ENCODE peak calls at places on chromosomes 11 and 22, in six cellular contexts. One of them, this sample, is unnamed. For H3K36me3, the result is how much of the 10 kb centered on the place peaks cover.

GRCh38 chr22:28019360-28019759 is 100.3 kb upstream of the PITPNB start:
- DNase-seq in brain microvascular endothelial cell: no peak
- DNase-seq in endothelial cell of umbilical vein: no peak
- DNase-seq in CD8-positive, alpha-beta T cell: no peak
- DNase-seq in CD8-positive, alpha-beta memory T cell: no peak
- DNase-seq in HCT116: no peak
- DNase-seq in this sample: no peak

GRCh38 chr11:96257972-96258951 is 84.7 kb downstream of the MAML2 start:
- DNase-seq in CD8-positive, alpha-beta T cell: peak
- DNase-seq in endothelial cell of umbilical vein: no peak
- DNase-seq in HCT116: no peak
- DNase-seq in CD8-positive, alpha-beta memory T cell: peak
- DNase-seq in brain microvascular endothelial cell: no peak
- DNase-seq in this sample: peak

GRCh38 chr11:46659908-46660307 is 40.5 kb downstream of the ARHGAP1 start:
- DNase-seq in CD8-positive, alpha-beta memory T cell: no peak
- DNase-seq in brain microvascular endothelial cell: peak
- DNase-seq in CD8-positive, alpha-beta T cell: no peak
- DNase-seq in endothelial cell of umbilical vein: no peak
- DNase-seq in HCT116: no peak
- DNase-seq in this sample: peak

GRCh38 chr11:82864268-82864667 is 36.0 kb downstream of the PRCP start:
- DNase-seq in CD8-positive, alpha-beta T cell: no peak
- DNase-seq in endothelial cell of umbilical vein: peak
- DNase-seq in CD8-positive, alpha-beta memory T cell: no peak
- DNase-seq in HCT116: peak
- DNase-seq in brain microvascular endothelial cell: peak
- DNase-seq in this sample: peak

GRCh38 chr11:61999141-61999975 is 31.9 kb upstream of the FTH1 start:
- DNase-seq in endothelial cell of umbilical vein: no peak
- DNase-seq in CD8-positive, alpha-beta T cell: no peak
- DNase-seq in HCT116: no peak
- DNase-seq in CD8-positive, alpha-beta memory T cell: no peak
- DNase-seq in brain microvascular endothelial cell: no peak
- DNase-seq in this sample: peak

GRCh38 chr11:107666911-107667568 is 44.8 kb downstream of the SLN start:
- DNase-seq in HCT116: no peak
- DNase-seq in CD8-positive, alpha-beta memory T cell: no peak
- DNase-seq in endothelial cell of umbilical vein: no peak
- DNase-seq in CD8-positive, alpha-beta T cell: no peak
- DNase-seq in brain microvascular endothelial cell: no peak
- DNase-seq in this sample: no peak

GRCh38 chr11:60658409-60658808 is 41.0 kb upstream of the MS4A8 start:
- DNase-seq in CD8-positive, alpha-beta T cell: no peak
- DNase-seq in HCT116: no peak
- DNase-seq in endothelial cell of umbilical vein: no peak
- DNase-seq in CD8-positive, alpha-beta memory T cell: no peak
- DNase-seq in brain microvascular endothelial cell: no peak
- DNase-seq in this sample: no peak

GRCh38 chr11:43835104-43835503 is 45.5 kb upstream of the ALKBH3 start:
- DNase-seq in brain microvascular endothelial cell: peak
- DNase-seq in CD8-positive, alpha-beta memory T cell: no peak
- DNase-seq in HCT116: no peak
- DNase-seq in endothelial cell of umbilical vein: no peak
- DNase-seq in CD8-positive, alpha-beta T cell: no peak
- DNase-seq in this sample: peak

GRCh38 chr11:26418391-26418790 is 86.5 kb downstream of the ANO3 start:
- DNase-seq in brain microvascular endothelial cell: no peak
- DNase-seq in CD8-positive, alpha-beta memory T cell: no peak
- DNase-seq in CD8-positive, alpha-beta T cell: no peak
- DNase-seq in endothelial cell of umbilical vein: no peak
- DNase-seq in HCT116: no peak
- DNase-seq in this sample: no peak

GRCh38 chr11:113690619-113691569 is 15.2 kb downstream of the TMPRSS5 start:
- DNase-seq in endothelial cell of umbilical vein: no peak
- DNase-seq in CD8-positive, alpha-beta T cell: no peak
- DNase-seq in HCT116: peak
- DNase-seq in brain microvascular endothelial cell: peak
- DNase-seq in CD8-positive, alpha-beta memory T cell: no peak
- DNase-seq in this sample: peak

GRCh38 chr11:105632316-105632715 is 22.4 kb downstream of the GRIA4 start:
- DNase-seq in endothelial cell of umbilical vein: no peak
- DNase-seq in HCT116: no peak
- DNase-seq in CD8-positive, alpha-beta memory T cell: no peak
- DNase-seq in brain microvascular endothelial cell: no peak
- DNase-seq in CD8-positive, alpha-beta T cell: no peak
- DNase-seq in this sample: no peak

GRCh38 chr11:116454020-116454645 is 318.7 kb downstream of the BUD13 start:
- DNase-seq in endothelial cell of umbilical vein: peak
- DNase-seq in CD8-positive, alpha-beta memory T cell: no peak
- DNase-seq in HCT116: no peak
- DNase-seq in brain microvascular endothelial cell: peak
- DNase-seq in CD8-positive, alpha-beta T cell: no peak
- DNase-seq in this sample: peak

GRCh38 chr11:127866109-127866508 is 721.2 kb downstream of the ETS1 start:
- DNase-seq in endothelial cell of umbilical vein: no peak
- DNase-seq in CD8-positive, alpha-beta memory T cell: no peak
- DNase-seq in HCT116: no peak
- DNase-seq in CD8-positive, alpha-beta T cell: no peak
- DNase-seq in brain microvascular endothelial cell: no peak
- DNase-seq in this sample: no peak

GRCh38 chr11:23164022-23164421 is 303.7 kb upstream of the CCDC179 start:
- DNase-seq in CD8-positive, alpha-beta T cell: no peak
- DNase-seq in HCT116: no peak
- DNase-seq in CD8-positive, alpha-beta memory T cell: no peak
- DNase-seq in endothelial cell of umbilical vein: no peak
- DNase-seq in brain microvascular endothelial cell: no peak
- DNase-seq in this sample: no peak

GRCh38 chr11:2567026-2567671 is 122.3 kb downstream of the KCNQ1 start:
- DNase-seq in brain microvascular endothelial cell: no peak
- DNase-seq in CD8-positive, alpha-beta memory T cell: no peak
- DNase-seq in CD8-positive, alpha-beta T cell: no peak
- DNase-seq in HCT116: no peak
- DNase-seq in endothelial cell of umbilical vein: no peak
- DNase-seq in this sample: no peak

GRCh38 chr11:74701351-74701750 is 29.9 kb downstream of the CHRDL2 start:
- DNase-seq in endothelial cell of umbilical vein: no peak
- DNase-seq in CD8-positive, alpha-beta T cell: no peak
- DNase-seq in brain microvascular endothelial cell: no peak
- DNase-seq in HCT116: peak
- DNase-seq in CD8-positive, alpha-beta memory T cell: no peak
- DNase-seq in this sample: no peak

GRCh38 chr11:10809373-10810199 is 860 bp upstream of the EIF4G2 start:
- DNase-seq in CD8-positive, alpha-beta memory T cell: peak
- DNase-seq in CD8-positive, alpha-beta T cell: peak
- DNase-seq in endothelial cell of umbilical vein: peak
- DNase-seq in HCT116: peak
- DNase-seq in brain microvascular endothelial cell: peak
- DNase-seq in this sample: peak

GRCh38 chr22:31451709-31452571 is 37.7 kb downstream of the EIF4ENIF1 start:
- DNase-seq in CD8-positive, alpha-beta T cell: no peak
- DNase-seq in endothelial cell of umbilical vein: peak
- DNase-seq in HCT116: peak
- DNase-seq in CD8-positive, alpha-beta memory T cell: no peak
- DNase-seq in brain microvascular endothelial cell: peak
- DNase-seq in this sample: peak

DNA sequence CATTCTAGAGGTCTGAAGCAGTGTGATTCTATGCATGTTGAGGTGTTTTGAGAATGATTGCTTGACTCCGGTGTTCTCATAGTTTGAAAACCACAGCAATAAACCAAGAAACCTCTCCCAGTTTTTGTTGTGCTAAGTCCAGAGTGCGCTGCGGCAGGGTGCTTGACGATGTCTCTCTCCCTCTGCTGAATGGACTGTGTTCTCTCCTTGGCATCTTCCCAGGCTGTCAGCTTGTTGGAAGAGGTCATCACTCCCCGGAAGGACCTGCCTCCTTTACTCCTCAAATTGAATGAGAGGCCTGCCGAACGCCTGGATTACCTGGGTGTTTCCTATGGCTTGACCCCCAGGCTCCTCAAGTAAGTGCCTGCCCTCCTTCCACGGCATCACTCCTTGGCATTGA is 31.0 kb downstream of the NAT10 start:
- DNase-seq in CD8-positive, alpha-beta T cell: no peak
- DNase-seq in endothelial cell of umbilical vein: no peak
- DNase-seq in CD8-positive, alpha-beta memory T cell: no peak
- DNase-seq in HCT116: no peak
- DNase-seq in brain microvascular endothelial cell: no peak
- DNase-seq in this sample: no peak
- H3K36me3 ChIP-seq in CD8-positive, alpha-beta T cell: half or more
- H3K36me3 ChIP-seq in endothelial cell of umbilical vein: half or more
- H3K36me3 ChIP-seq in CD8-positive, alpha-beta memory T cell: half or more
- H3K36me3 ChIP-seq in HCT116: half or more
- H3K36me3 ChIP-seq in brain microvascular endothelial cell: half or more
- H3K36me3 ChIP-seq in this sample: half or more

DNA sequence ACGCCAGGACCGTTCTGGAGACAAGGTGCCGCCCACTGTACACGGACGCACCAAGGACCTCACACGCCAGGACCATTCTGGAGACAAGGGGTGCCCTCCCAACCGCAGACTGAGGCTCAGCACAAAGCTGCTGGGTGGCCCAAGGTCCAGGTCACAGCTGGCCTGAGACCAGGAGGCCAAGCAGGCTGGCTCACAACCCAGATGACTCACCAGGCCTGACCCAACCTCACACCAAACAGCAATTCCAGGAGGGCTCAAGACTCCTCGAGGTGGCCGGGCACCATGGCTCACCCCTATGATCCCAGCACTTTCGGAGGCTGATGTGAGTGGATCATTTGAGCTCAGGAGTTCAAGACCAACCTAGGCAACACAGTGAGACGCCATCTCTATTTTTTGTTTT is 14.8 kb downstream of the BRD1 start:
- DNase-seq in CD8-positive, alpha-beta T cell: no peak
- DNase-seq in CD8-positive, alpha-beta memory T cell: no peak
- DNase-seq in brain microvascular endothelial cell: no peak
- DNase-seq in endothelial cell of umbilical vein: no peak
- DNase-seq in HCT116: no peak
- DNase-seq in this sample: peak
- H3K36me3 ChIP-seq in CD8-positive, alpha-beta T cell: under half
- H3K36me3 ChIP-seq in CD8-positive, alpha-beta memory T cell: under half
- H3K36me3 ChIP-seq in brain microvascular endothelial cell: under half
- H3K36me3 ChIP-seq in endothelial cell of umbilical vein: under half
- H3K36me3 ChIP-seq in HCT116: under half
- H3K36me3 ChIP-seq in this sample: under half

GRCh38 chr22:47073101-47073500 is 310.7 kb downstream of the TBC1D22A start:
- DNase-seq in HCT116: no peak
- DNase-seq in CD8-positive, alpha-beta T cell: no peak
- DNase-seq in endothelial cell of umbilical vein: no peak
- DNase-seq in brain microvascular endothelial cell: no peak
- DNase-seq in CD8-positive, alpha-beta memory T cell: no peak
- DNase-seq in this sample: no peak

GRCh38 chr22:47071078-47071811 is 308.8 kb downstream of the TBC1D22A start:
- DNase-seq in HCT116: no peak
- DNase-seq in brain microvascular endothelial cell: no peak
- DNase-seq in endothelial cell of umbilical vein: peak
- DNase-seq in CD8-positive, alpha-beta T cell: no peak
- DNase-seq in CD8-positive, alpha-beta memory T cell: no peak
- DNase-seq in this sample: no peak

GRCh38 chr22:47069270-47069669 is 306.8 kb downstream of the TBC1D22A start:
- DNase-seq in endothelial cell of umbilical vein: no peak
- DNase-seq in brain microvascular endothelial cell: no peak
- DNase-seq in HCT116: no peak
- DNase-seq in CD8-positive, alpha-beta memory T cell: no peak
- DNase-seq in CD8-positive, alpha-beta T cell: no peak
- DNase-seq in this sample: no peak

GRCh38 chr22:47072642-47072967 is 310.2 kb downstream of the TBC1D22A start:
- DNase-seq in endothelial cell of umbilical vein: no peak
- DNase-seq in HCT116: no peak
- DNase-seq in CD8-positive, alpha-beta T cell: no peak
- DNase-seq in CD8-positive, alpha-beta memory T cell: no peak
- DNase-seq in brain microvascular endothelial cell: no peak
- DNase-seq in this sample: no peak

DNA sequence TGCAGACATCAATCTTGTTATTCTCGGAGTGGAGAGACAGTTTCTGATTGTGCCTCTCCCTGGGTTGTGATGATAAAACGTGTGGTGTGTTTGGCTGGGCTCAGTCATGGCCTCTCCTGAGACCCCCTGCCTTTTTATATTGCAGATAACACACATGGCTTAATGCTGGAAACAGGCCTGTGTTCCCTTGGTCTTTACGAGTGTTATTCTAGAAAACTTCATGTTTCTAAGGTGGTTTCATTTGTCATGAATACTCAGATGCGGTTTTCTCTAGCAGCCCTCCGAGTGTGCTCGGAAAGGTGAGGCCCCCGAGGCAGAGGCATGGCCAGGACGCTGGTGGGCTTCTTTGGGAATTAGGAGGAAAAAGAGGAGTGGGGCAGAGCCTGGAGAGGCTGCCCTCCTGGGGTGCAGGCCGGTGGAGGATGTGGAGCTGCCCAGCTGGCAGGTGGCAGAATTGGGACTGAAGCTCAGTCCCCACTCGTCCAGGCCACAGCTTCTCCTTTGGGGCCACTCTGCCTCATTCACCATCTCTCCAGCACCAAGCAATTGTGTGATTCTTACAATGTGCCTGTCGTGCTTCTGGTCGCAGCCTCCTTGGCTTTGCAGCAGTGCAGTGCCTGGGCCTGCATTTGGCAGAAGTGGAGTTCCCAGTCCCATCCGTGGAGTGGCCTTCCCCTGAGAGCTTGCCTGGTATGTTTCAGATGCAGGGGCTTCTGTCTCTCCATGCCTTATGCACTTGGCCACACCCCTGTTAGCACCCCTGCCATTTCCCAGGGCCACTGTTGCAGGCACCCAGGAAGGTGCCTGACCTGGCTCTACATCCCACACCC is 309.6 kb downstream of the TBC1D22A start:
- DNase-seq in CD8-positive, alpha-beta T cell: no peak
- DNase-seq in endothelial cell of umbilical vein: no peak
- DNase-seq in CD8-positive, alpha-beta memory T cell: no peak
- DNase-seq in HCT116: no peak
- DNase-seq in brain microvascular endothelial cell: no peak
- DNase-seq in this sample: no peak
- H3K36me3 ChIP-seq in CD8-positive, alpha-beta T cell: under half
- H3K36me3 ChIP-seq in endothelial cell of umbilical vein: under half
- H3K36me3 ChIP-seq in CD8-positive, alpha-beta memory T cell: under half
- H3K36me3 ChIP-seq in HCT116: under half
- H3K36me3 ChIP-seq in brain microvascular endothelial cell: under half
- H3K36me3 ChIP-seq in this sample: under half

DNA sequence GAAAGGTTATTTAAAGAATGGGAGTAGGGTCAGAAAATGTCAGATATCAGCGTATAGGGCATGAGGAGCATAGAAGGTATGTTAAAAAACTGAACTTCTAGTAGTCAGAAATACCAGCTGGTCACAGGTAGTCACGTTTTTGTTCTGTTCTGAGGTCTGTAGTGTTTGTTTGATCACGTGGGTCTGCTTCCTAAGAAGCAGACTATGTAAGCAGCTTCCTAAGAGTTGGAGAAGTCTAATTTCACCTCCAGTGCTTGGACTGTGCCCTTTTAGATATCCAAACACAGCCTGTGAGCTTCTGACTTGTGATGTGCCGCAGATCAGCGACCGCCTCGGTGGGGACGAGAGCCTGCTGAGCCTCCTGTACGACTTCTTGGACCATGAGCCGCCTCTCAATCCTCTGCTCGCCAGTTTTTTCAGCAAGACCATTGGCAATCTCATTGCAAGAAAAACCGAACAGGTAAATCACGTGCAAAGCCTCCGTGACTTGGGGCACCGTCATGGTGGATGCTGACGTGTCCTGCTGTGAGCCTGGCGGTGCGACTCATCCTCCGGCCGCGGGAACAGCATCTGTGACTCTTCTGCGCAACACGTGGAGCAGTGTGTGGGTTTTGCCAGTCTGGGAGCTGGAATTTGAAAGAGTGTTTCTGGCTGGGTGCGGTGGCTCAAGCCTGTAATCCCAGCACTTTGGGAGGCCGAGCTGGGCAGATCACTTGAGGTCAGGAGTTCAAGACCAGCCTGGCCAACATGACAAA is 63.5 kb downstream of the PPP6R2 start:
- DNase-seq in brain microvascular endothelial cell: no peak
- DNase-seq in endothelial cell of umbilical vein: no peak
- DNase-seq in CD8-positive, alpha-beta memory T cell: no peak
- DNase-seq in CD8-positive, alpha-beta T cell: no peak
- DNase-seq in HCT116: no peak
- DNase-seq in this sample: no peak
- H3K36me3 ChIP-seq in brain microvascular endothelial cell: under half
- H3K36me3 ChIP-seq in endothelial cell of umbilical vein: under half
- H3K36me3 ChIP-seq in CD8-positive, alpha-beta memory T cell: under half
- H3K36me3 ChIP-seq in CD8-positive, alpha-beta T cell: under half
- H3K36me3 ChIP-seq in HCT116: under half
- H3K36me3 ChIP-seq in this sample: half or more

This sample was measured in mesenchymal stem cell.